ENCODE peak calls at places on chromosomes 6 and 20, in ten cellular contexts. C, Q, F, U, V, H, B, T, W and X are unnamed samples.

GRCh38 chr6:41272591-41273175 is 13.8 kb downstream of the TREM1 start:
- DNase-seq in C (no peak), Q (no peak), F (no peak), U (no peak), V (no peak), H (no peak), B (no peak), T (no peak), W (no peak), X (no peak)

GRCh38 chr6:151205971-151206600 is 33.7 kb upstream of the AKAP12 start:
- DNase-seq in C (no peak), Q (no peak), F (no peak), U (no peak), V (no peak), H (no peak), B (no peak), T (no peak), W (no peak), X (peak)

GRCh38 chr6:41780623-41781301 is at the start of gene PRICKLE4:
- DNase-seq in C (no peak), Q (no peak), F (no peak), U (no peak), V (peak), H (no peak), B (no peak), T (no peak), W (peak), X (peak)

GRCh38 chr6:74940211-74940610 is 265.6 kb downstream of the COL12A1 start:
- DNase-seq in C (no peak), Q (no peak), F (no peak), U (no peak), V (no peak), H (peak), B (no peak), T (no peak), W (peak), X (no peak)

GRCh38 chr20:568865-569415 is 25.4 kb upstream of the CSNK2A1 start:
- DNase-seq in C (no peak), Q (no peak), F (no peak), U (peak), V (no peak), H (no peak), B (no peak), T (no peak), W (no peak), X (no peak)

GRCh38 chr6:41700577-41701347 is 34.6 kb downstream of the TFEB start:
- DNase-seq in C (no peak), Q (no peak), F (no peak), U (no peak), V (no peak), H (no peak), B (no peak), T (no peak), W (no peak), X (no peak)

GRCh38 chr6:93123585-93123984 is 295.8 kb downstream of the EPHA7 start:
- DNase-seq in C (no peak), Q (no peak), F (no peak), U (no peak), V (no peak), H (no peak), B (no peak), T (no peak), W (no peak), X (no peak)

GRCh38 chr6:151021878-151022277 is 156.4 kb downstream of the MTHFD1L start:
- DNase-seq in C (no peak), Q (no peak), F (no peak), U (no peak), V (no peak), H (peak), B (no peak), T (no peak), W (peak), X (no peak)

GRCh38 chr6:85747654-85748053 is 105.0 kb upstream of the SYNCRIP start:
- DNase-seq in C (no peak), Q (no peak), F (no peak), U (no peak), V (peak), H (peak), B (no peak), T (no peak), W (peak), X (no peak)